ENCODE peak calls at places on chromosomes 3 and 15, in six cellular contexts. U, Y, R, S, F and A are unnamed samples.

GRCh38 chr15:96330064-96330449 is 443 bp upstream of the NR2F2 start:
- DNase-seq in R (peak; percentile 69), Y (peak; percentile 92), F (peak; percentile 87), U (no peak), S (peak; percentile 76), A (no peak)

GRCh38 chr3:195102609-195103467 is 168.1 kb downstream of the XXYLT1 start:
- DNase-seq in S (peak; percentile 91), U (no peak), Y (peak; percentile 37), R (peak; percentile 71), F (peak; percentile 97), A (no peak)

GRCh38 chr3:102673271-102674115 is 238.7 kb downstream of the ZPLD1 start:
- DNase-seq in R (peak; percentile 57), S (peak; percentile 25), F (peak; percentile 69), U (peak; percentile 34), Y (peak; percentile 78), A (peak; percentile 53)

GRCh38 chr3:35044185-35044584 is 595.1 kb upstream of the ARPP21 start:
- DNase-seq in Y (no peak), S (no peak), F (no peak), R (no peak), U (no peak), A (no peak)

GRCh38 chr15:28945626-28946215 is 59.9 kb downstream of the APBA2 start:
- DNase-seq in Y (no peak), R (no peak), U (no peak), F (no peak), S (no peak), A (no peak)

GRCh38 chr3:45896956-45897355 is 10.6 kb downstream of the CCR9 start:
- DNase-seq in F (peak; percentile 49), U (no peak), R (no peak), S (peak; percentile 57), Y (no peak), A (no peak)

GRCh38 chr3:167288737-167289136 is 91.4 kb downstream of the ZBBX start:
- DNase-seq in Y (no peak), R (no peak), S (no peak), F (no peak), U (no peak), A (no peak)

GRCh38 chr3:184845819-184846218 is 33.9 kb downstream of the VPS8 start:
- DNase-seq in U (no peak), S (no peak), R (no peak), Y (no peak), F (no peak), A (no peak)

GRCh38 chr3:154018100-154018696 is 103.0 kb upstream of the ARHGEF26 start:
- DNase-seq in R (peak; percentile 27), U (peak; percentile 5), Y (peak; percentile 45), F (peak; percentile 43), S (no peak), A (no peak)

GRCh38 chr15:56996093-56996492 is 77.6 kb downstream of the TCF12 start:
- DNase-seq in R (no peak), Y (no peak), F (peak; percentile 37), U (no peak), S (no peak), A (no peak)

GRCh38 chr15:69954726-69955125 is 143.0 kb downstream of the TLE3 start:
- DNase-seq in R (no peak), F (no peak), S (no peak), Y (no peak), U (no peak), A (no peak)

GRCh38 chr3:49769926-49770325 is 16.4 kb downstream of the IP6K1 start:
- DNase-seq in Y (no peak), S (no peak), R (no peak), U (no peak), F (no peak), A (no peak)

GRCh38 chr3:25468866-25469319 is 40.8 kb downstream of the RARB start:
- DNase-seq in Y (peak; percentile 89), F (peak; percentile 87), U (no peak), R (peak; percentile 27), S (no peak), A (peak; percentile 73)

GRCh38 chr15:47599806-47600205 is 117.5 kb upstream of the SEMA6D start:
- DNase-seq in S (no peak), R (no peak), Y (no peak), U (no peak), F (no peak), A (no peak)

GRCh38 chr3:16442730-16443129 is 70.8 kb downstream of the RFTN1 start:
- DNase-seq in F (no peak), Y (no peak), R (no peak), S (no peak), U (no peak), A (no peak)

GRCh38 chr15:82548700-82549099 is 8.4 kb upstream of the RPS17 start:
- DNase-seq in R (no peak), S (no peak), U (no peak), Y (no peak), F (no peak), A (no peak)

GRCh38 chr3:185583925-185584324 is 2.2 kb upstream of the SENP2 start:
- DNase-seq in U (no peak), F (no peak), Y (no peak), R (peak; percentile 30), S (peak; percentile 1), A (no peak)

GRCh38 chr3:30353711-30354467 is 252.5 kb upstream of the TGFBR2 start:
- DNase-seq in R (no peak), F (no peak), Y (no peak), U (peak; percentile 28), S (peak; percentile 63), A (no peak)

GRCh38 chr15:73991726-73992593 is at the start of gene STOML1:
- DNase-seq in U (peak; percentile 95), F (peak; percentile 97), Y (peak; percentile 99), R (peak; percentile 94), S (peak; percentile 92), A (peak; percentile 95)

GRCh38 chr15:78343431-78343830 is 3.3 kb downstream of the CRABP1 start:
- DNase-seq in S (no peak), Y (no peak), F (no peak), U (no peak), R (no peak), A (no peak)

GRCh38 chr15:81189583-81190283 is 6.9 kb upstream of the IL16 start:
- DNase-seq in Y (peak; percentile 93), S (peak; percentile 63), F (peak; percentile 98), R (no peak), U (no peak), A (peak; percentile 77)

GRCh38 chr15:85381850-85382751 is 1.7 kb downstream of the AKAP13 start:
- DNase-seq in U (no peak), F (no peak), R (peak; percentile 37), Y (no peak), S (peak; percentile 72), A (no peak)

GRCh38 chr15:68114356-68114755 is 60.2 kb downstream of the PIAS1 start:
- DNase-seq in U (no peak), F (peak; percentile 33), S (no peak), Y (no peak), R (no peak), A (no peak)

GRCh38 chr15:26712350-26712749 is 60.5 kb downstream of the GABRB3 start:
- DNase-seq in F (no peak), R (no peak), Y (no peak), S (no peak), U (no peak), A (no peak)
- H3K9me3 ChIP-seq in F (no peaks in the 10 kb centered on the region), R (no peaks in the 10 kb centered on the region), Y (no peaks in the 10 kb centered on the region), S (peaks cover 44% of the 10 kb centered on the region), U (no peaks in the 10 kb centered on the region), A (no peaks in the 10 kb centered on the region)

GRCh38 chr3:51984269-51984647 is 923 bp downstream of the ACY1 start:
- DNase-seq in R (no peak), S (no peak), U (no peak), Y (no peak), F (no peak), A (no peak)

GRCh38 chr3:51982838-51983577 is at the start of gene ACY1:
- DNase-seq in U (peak; percentile 54), R (peak; percentile 93), S (peak; percentile 92), Y (peak; percentile 96), F (peak; percentile 94), A (peak; percentile 91)

GRCh38 chr3:51983578-51984268 is 388 bp downstream of the ACY1 start:
- DNase-seq in S (no peak), R (no peak), Y (no peak), U (no peak), F (no peak), A (no peak)

GRCh38 chr3:51985971-51986947 is 2.9 kb downstream of the ACY1 start:
- DNase-seq in S (no peak), R (peak; percentile 76), F (no peak), U (no peak), Y (peak; percentile 11), A (no peak)

GRCh38 chr3:51985063-51985462 is 1.7 kb downstream of the ACY1 start:
- DNase-seq in F (no peak), Y (no peak), U (no peak), R (no peak), S (no peak), A (no peak)
- H3K27ac ChIP-seq in F (no peak overlapping the region), Y (no peak overlapping the region), U (no peak overlapping the region), R (no peak overlapping the region), S (no peak overlapping the region), A (no peak overlapping the region)

GRCh38 chr3:462851-463250 is 266.3 kb downstream of the CHL1 start:
- DNase-seq in R (no peak), F (no peak), Y (no peak), U (no peak), S (no peak), A (no peak)

GRCh38 chr3:463793-464192 is 267.2 kb downstream of the CHL1 start:
- DNase-seq in S (no peak), F (no peak), R (no peak), Y (no peak), U (no peak), A (no peak)

GRCh38 chr3:473284-473800 is 276.8 kb downstream of the CHL1 start:
- DNase-seq in R (no peak), Y (no peak), U (no peak), S (no peak), F (no peak), A (no peak)

GRCh38 chr3:464255-464654 is 267.7 kb downstream of the CHL1 start:
- DNase-seq in Y (no peak), F (no peak), U (no peak), S (no peak), R (no peak), A (no peak)

GRCh38 chr3:468172-468571 is 271.6 kb downstream of the CHL1 start:
- DNase-seq in Y (no peak), F (peak; percentile 5), U (no peak), S (no peak), R (no peak), A (no peak)
- H3K9me3 ChIP-seq in Y (no peaks in the 10 kb centered on the region), F (no peaks in the 10 kb centered on the region), U (no peaks in the 10 kb centered on the region), S (peaks cover 10% of the 10 kb centered on the region), R (no peaks in the 10 kb centered on the region), A (no peaks in the 10 kb centered on the region)

DNA sequence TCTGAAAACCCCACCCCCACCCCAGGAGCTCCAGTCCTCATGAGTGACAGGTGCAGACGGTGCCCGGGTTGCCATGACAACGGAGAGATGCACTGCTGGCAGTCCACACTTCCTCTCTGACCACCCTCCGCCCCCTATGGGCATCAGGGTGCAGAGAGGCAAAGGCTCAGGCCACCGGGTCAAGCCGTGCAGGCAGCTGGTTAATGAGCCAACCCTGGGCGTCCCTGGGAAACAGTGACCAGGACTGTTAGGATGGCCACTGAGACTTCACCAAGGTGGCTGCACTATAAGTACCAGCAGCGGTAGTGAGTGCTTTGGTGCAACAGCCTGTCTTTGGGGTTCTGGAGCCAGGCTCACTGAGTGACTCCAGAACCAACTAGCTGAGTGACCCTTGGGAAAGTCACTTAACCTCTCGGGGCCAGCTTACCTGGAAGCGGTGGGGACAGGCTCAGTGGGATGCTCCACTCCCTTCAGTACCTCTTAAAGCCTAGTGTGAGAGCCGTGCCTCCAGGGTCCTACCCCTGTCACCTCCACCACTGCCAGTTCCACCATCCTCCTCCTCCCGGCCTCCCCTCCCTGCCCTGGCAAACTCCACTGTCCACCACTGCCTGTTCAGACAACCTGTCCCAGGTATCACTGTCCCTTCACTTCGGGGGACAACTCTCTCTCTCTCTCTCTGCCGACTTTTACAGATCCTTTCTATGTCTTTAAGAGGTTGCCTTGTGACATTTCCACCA is 121.0 kb upstream of the PRR20G start:
- DNase-seq in Y (no peak), F (no peak), U (no peak), S (no peak), R (peak; percentile 12), A (no peak)
- H3K27ac ChIP-seq in Y (no peak overlapping the region), F (no peak overlapping the region), U (no peak overlapping the region), S (no peak overlapping the region), R (no peak overlapping the region), A (no peak overlapping the region)